ENCODE peak calls at places on chromosomes 6 and 20, in nine cellular contexts. D, B, X, Q, T, R, G, V and K are unnamed samples.

GRCh38 chr6:166523782-166524569 is 62.5 kb downstream of the RAMACL start:
- DNase-seq in D (no peak), B (no peak), X (no peak), Q (no peak), T (no peak), R (no peak), G (no peak), V (no peak), K (no peak)

GRCh38 chr6:169498887-169499513 is 202.8 kb downstream of the WDR27 start:
- DNase-seq in D (no peak), B (no peak), X (no peak), Q (no peak), T (no peak), R (no peak), G (no peak), V (no peak), K (no peak)

GRCh38 chr6:100886078-100886477 is 4.9 kb upstream of the ASCC3 start:
- DNase-seq in D (no peak), B (peak; percentile 46), X (peak; percentile 24), Q (no peak), T (no peak), R (no peak), G (no peak), V (no peak), K (no peak)

GRCh38 chr6:166671434-166672061 is 44.5 kb upstream of the RPS6KA2 start:
- DNase-seq in D (peak; percentile 30), B (no peak), X (no peak), Q (no peak), T (no peak), R (no peak), G (no peak), V (peak; percentile 24), K (no peak)

GRCh38 chr6:120173250-120173649 is 823.7 kb upstream of the MAN1A1 start:
- DNase-seq in D (no peak), B (no peak), X (peak; percentile 11), Q (no peak), T (no peak), R (no peak), G (no peak), V (no peak), K (no peak)

GRCh38 chr6:166595061-166595780 is 8.7 kb upstream of the RAMACL start:
- DNase-seq in D (no peak), B (peak; percentile 92), X (peak; percentile 52), Q (no peak), T (no peak), R (no peak), G (no peak), V (no peak), K (no peak)

GRCh38 chr20:62924567-62925419 is 1.5 kb downstream of the DIDO1 start:
- DNase-seq in D (peak; percentile 29), B (peak; percentile 77), X (peak; percentile 93), Q (no peak), T (no peak), R (no peak), G (peak; percentile 11), V (no peak), K (no peak)

GRCh38 chr6:109874086-109874485 is 104.0 kb upstream of the GPR6 start:
- DNase-seq in D (no peak), B (no peak), X (no peak), Q (no peak), T (no peak), R (no peak), G (no peak), V (no peak), K (no peak)

GRCh38 chr6:141105481-141105880 is 1027.2 kb upstream of the GJE1 start:
- DNase-seq in D (no peak), B (peak; percentile 27), X (peak; percentile 11), Q (no peak), T (no peak), R (no peak), G (no peak), V (no peak), K (no peak)

GRCh38 chr6:16354692-16355091 is 116.3 kb downstream of the GMPR start:
- DNase-seq in D (no peak), B (no peak), X (no peak), Q (no peak), T (no peak), R (no peak), G (no peak), V (no peak), K (no peak)

GRCh38 chr6:164107297-164107995 is 692.9 kb downstream of the QKI start:
- DNase-seq in D (no peak), B (peak; percentile 2), X (no peak), Q (no peak), T (no peak), R (no peak), G (no peak), V (no peak), K (no peak)

GRCh38 chr6:129708496-129709216 is 1.3 kb downstream of the ARHGAP18 start:
- DNase-seq in D (no peak), B (peak; percentile 26), X (no peak), Q (no peak), T (no peak), R (no peak), G (no peak), V (no peak), K (no peak)

GRCh38 chr20:9409981-9410380 is 104.4 kb upstream of the LAMP5 start:
- DNase-seq in D (no peak), B (peak; percentile 84), X (peak; percentile 51), Q (no peak), T (no peak), R (no peak), G (no peak), V (no peak), K (no peak)

GRCh38 chr6:75219213-75219612 is 13.4 kb upstream of the COL12A1 start:
- DNase-seq in D (no peak), B (peak; percentile 57), X (no peak), Q (no peak), T (no peak), R (no peak), G (no peak), V (no peak), K (no peak)

GRCh38 chr6:32148722-32149576 is 2.8 kb downstream of the PRRT1 start:
- DNase-seq in D (peak; percentile 63), B (peak; percentile 27), X (peak; percentile 89), Q (no peak), T (peak; percentile 64), R (peak; percentile 67), G (no peak), V (no peak), K (peak; percentile 53)

GRCh38 chr6:167330745-167331144 is 5.9 kb downstream of the TTLL2 start:
- DNase-seq in D (no peak), B (no peak), X (no peak), Q (no peak), T (no peak), R (no peak), G (no peak), V (no peak), K (no peak)

GRCh38 chr6:119182875-119183274 is 104.4 kb upstream of the FAM184A start:
- DNase-seq in D (no peak), B (no peak), X (no peak), Q (no peak), T (no peak), R (no peak), G (no peak), V (no peak), K (no peak)

GRCh38 chr6:36280983-36281382 is 11.1 kb downstream of the PNPLA1 start:
- DNase-seq in D (no peak), B (no peak), X (no peak), Q (no peak), T (no peak), R (no peak), G (no peak), V (no peak), K (no peak)

GRCh38 chr20:44646641-44647274 is 4.7 kb downstream of the ADA start:
- DNase-seq in D (no peak), B (peak; percentile 77), X (peak; percentile 68), Q (no peak), T (no peak), R (no peak), G (peak; percentile 76), V (no peak), K (no peak)

GRCh38 chr20:51531141-51531710 is 11.3 kb downstream of the NFATC2 start:
- DNase-seq in D (no peak), B (peak; percentile 24), X (peak; percentile 97), Q (no peak), T (peak; percentile 42), R (peak; percentile 71), G (no peak), V (no peak), K (no peak)

GRCh38 chr6:104003803-104004516 is 855.8 kb downstream of the HACE1 start:
- DNase-seq in D (no peak), B (no peak), X (no peak), Q (no peak), T (no peak), R (no peak), G (peak; percentile 6), V (no peak), K (no peak)

GRCh38 chr6:2209226-2209809 is 36.1 kb downstream of the GMDS start:
- DNase-seq in D (no peak), B (peak; percentile 41), X (peak; percentile 78), Q (no peak), T (peak; percentile 6), R (no peak), G (peak; percentile 9), V (no peak), K (peak; percentile 20)

GRCh38 chr20:31967830-31968249 is at the start of gene XKR7:
- DNase-seq in D (no peak), B (no peak), X (no peak), Q (no peak), T (no peak), R (no peak), G (peak; percentile 23), V (no peak), K (no peak)

GRCh38 chr20:31695849-31696804 is 26.5 kb downstream of the BCL2L1 start:
- DNase-seq in D (no peak), B (peak; percentile 76), X (no peak), Q (no peak), T (no peak), R (no peak), G (no peak), V (no peak), K (no peak)

GRCh38 chr6:162211022-162211421 is 516.5 kb downstream of the PRKN start:
- DNase-seq in D (no peak), B (no peak), X (no peak), Q (no peak), T (no peak), R (no peak), G (no peak), V (no peak), K (no peak)

GRCh38 chr6:167122827-167123657 is at the start of gene CCR6:
- DNase-seq in D (no peak), B (no peak), X (no peak), Q (no peak), T (no peak), R (no peak), G (no peak), V (no peak), K (no peak)

GRCh38 chr20:37986063-37986858 is 47.0 kb downstream of the TTI1 start:
- DNase-seq in D (no peak), B (no peak), X (no peak), Q (no peak), T (no peak), R (no peak), G (no peak), V (no peak), K (no peak)

GRCh38 chr20:7996898-7997297 is 22.7 kb downstream of the TMX4 start:
- DNase-seq in D (no peak), B (no peak), X (no peak), Q (no peak), T (no peak), R (no peak), G (no peak), V (no peak), K (no peak)

GRCh38 chr6:11852061-11852619 is 73.5 kb upstream of the ADTRP start:
- DNase-seq in D (no peak), B (no peak), X (no peak), Q (no peak), T (no peak), R (no peak), G (no peak), V (no peak), K (no peak)

GRCh38 chr6:157203312-157203744 is 120.0 kb downstream of the TMEM242 start:
- DNase-seq in D (no peak), B (no peak), X (no peak), Q (no peak), T (no peak), R (no peak), G (no peak), V (no peak), K (no peak)

GRCh38 chr6:79584332-79584731 is 46.8 kb upstream of the SH3BGRL2 start:
- DNase-seq in D (no peak), B (no peak), X (no peak), Q (no peak), T (no peak), R (no peak), G (no peak), V (no peak), K (no peak)